ENCODE peak calls at places on chromosome 15, in five cellular contexts. B is A549, C is GM12878, P is K562, L is HepG2. M is an unnamed sample.

GRCh38 chr15:78175333-78175732 is 26.2 kb downstream of the IDH3A start:
- DNase-seq in B (no peak), C (no peak), P (no peak), L (no peak), M (no peak)

GRCh38 chr15:100261302-100262240 is 80.2 kb downstream of the ADAMTS17 start:
- DNase-seq in B (no peak), C (no peak), P (no peak), L (no peak), M (peak)

GRCh38 chr15:48002772-48003171 is 118.0 kb upstream of the SLC24A5 start:
- DNase-seq in B (no peak), C (no peak), P (no peak), L (no peak), M (no peak)

GRCh38 chr15:40087991-40088928 is 20.4 kb downstream of the BMF start:
- DNase-seq in B (no peak), C (no peak), P (no peak), L (peak), M (no peak)

GRCh38 chr15:57502116-57502515 is 89.6 kb upstream of the MYZAP start:
- DNase-seq in B (no peak), C (no peak), P (no peak), L (no peak), M (no peak)

GRCh38 chr15:80844011-80844732 is 65.0 kb downstream of the CEMIP start:
- DNase-seq in B (no peak), C (no peak), P (no peak), L (peak), M (no peak)

GRCh38 chr15:101625169-101625568 is 27.0 kb downstream of the TM2D3 start:
- DNase-seq in B (no peak), C (no peak), P (no peak), L (no peak), M (no peak)

GRCh38 chr15:78726870-78727551 is 84.3 kb downstream of the ADAMTS7 start:
- DNase-seq in B (peak), C (no peak), P (peak), L (peak), M (no peak)

GRCh38 chr15:86649277-86649676 is 569.6 kb downstream of the AGBL1 start:
- DNase-seq in B (no peak), C (no peak), P (no peak), L (no peak), M (no peak)

GRCh38 chr15:45441036-45441435 is 62.7 kb upstream of the GATM start:
- DNase-seq in B (no peak), C (no peak), P (no peak), L (no peak), M (no peak)

GRCh38 chr15:67248106-67248505 is 6.4 kb downstream of the AAGAB start:
- DNase-seq in B (no peak), C (no peak), P (no peak), L (no peak), M (no peak)

GRCh38 chr15:79314186-79314585 is 3.3 kb downstream of the TMED3 start:
- DNase-seq in B (no peak), C (no peak), P (no peak), L (no peak), M (no peak)

GRCh38 chr15:39188314-39188713 is 392.6 kb upstream of the THBS1 start:
- DNase-seq in B (no peak), C (no peak), P (no peak), L (no peak), M (no peak)

GRCh38 chr15:58399737-58400136 is 32.1 kb upstream of the LIPC start:
- DNase-seq in B (no peak), C (no peak), P (no peak), L (no peak), M (no peak)

DNA sequence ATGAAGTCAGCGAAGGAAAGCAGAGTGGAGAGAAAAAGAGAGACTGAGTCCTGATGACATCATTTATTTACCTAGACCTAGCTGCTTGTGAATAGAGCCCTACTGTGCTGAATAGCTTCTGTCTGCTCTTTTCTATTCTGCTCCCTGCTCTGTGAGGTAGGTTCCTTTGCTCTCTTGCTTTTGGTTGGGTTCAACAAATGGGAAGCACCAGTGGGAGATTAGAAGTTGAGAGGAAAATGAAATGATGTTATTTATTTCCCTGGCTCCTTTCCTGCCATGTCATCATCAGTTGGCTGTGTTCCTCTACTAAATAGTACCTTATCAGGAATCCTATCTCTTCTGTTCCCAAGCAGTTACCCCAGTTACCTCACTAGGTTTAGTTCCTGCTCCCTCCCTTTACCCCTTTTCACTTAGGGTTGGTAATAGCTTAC is 23.5 kb downstream of the DTWD1 start:
- DNase-seq in B (no peak), C (no peak), P (no peak), L (no peak), M (no peak)
- TF ChIP-seq HDAC2 in B (no peak), C (no peak), P (no peak), L (no peak), M (no peak)

DNA sequence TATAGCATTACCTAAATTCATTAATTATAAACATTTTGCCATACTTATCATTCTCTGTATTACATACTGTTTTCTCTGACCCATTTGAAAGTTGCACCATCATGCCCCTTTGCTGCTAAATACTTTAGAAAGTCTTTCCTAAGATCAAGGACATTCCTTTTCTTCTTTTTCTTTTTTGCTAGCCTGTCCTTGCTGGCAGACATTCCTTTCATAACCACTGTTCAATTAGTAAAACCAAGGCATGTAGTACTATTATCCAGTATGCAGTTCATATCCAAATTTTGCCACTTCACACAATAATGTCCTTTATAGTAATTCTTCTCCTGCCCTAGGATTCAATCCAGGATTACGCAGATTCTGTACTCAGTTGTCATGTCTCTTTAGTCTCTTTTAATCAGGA is 321.0 kb upstream of the C2CD4B start:
- DNase-seq in B (no peak), C (no peak), P (no peak), L (no peak), M (no peak)
- TF ChIP-seq HDAC2 in B (no peak), C (no peak), P (no peak), L (no peak), M (no peak)

GRCh38 chr15:64381000-64381751 is at the start of gene PCLAF:
- DNase-seq in B (peak), C (peak), P (peak), L (peak), M (peak)
- TF ChIP-seq HDAC2 in B (no peak), C (no peak), P (peak), L (peak), M (no peak)

GRCh38 chr15:44231842-44232241 is 36.8 kb upstream of the FRMD5 start:
- DNase-seq in B (no peak), C (no peak), P (no peak), L (no peak), M (no peak)

GRCh38 chr15:44222478-44222877 is 27.4 kb upstream of the FRMD5 start:
- DNase-seq in B (no peak), C (no peak), P (no peak), L (no peak), M (no peak)

DNA sequence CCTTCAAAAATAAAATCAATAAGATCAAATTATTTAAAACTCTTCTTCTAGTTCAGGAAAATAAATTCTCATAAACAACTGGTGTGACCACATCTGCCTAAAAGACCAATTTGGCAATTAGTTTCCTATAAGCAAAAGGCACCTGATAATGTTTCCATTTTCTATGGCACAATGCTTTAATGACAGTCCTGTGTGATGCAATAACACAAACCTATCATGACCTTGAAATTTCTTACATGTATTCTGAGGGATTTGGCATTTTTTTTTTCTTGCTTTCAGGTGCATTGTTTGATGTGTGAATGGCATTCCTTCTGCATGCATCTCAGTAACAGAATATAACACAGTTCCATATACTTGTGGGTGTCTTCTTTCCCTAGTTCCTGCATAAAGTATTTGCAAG is 32.5 kb upstream of the FRMD5 start:
- DNase-seq in B (no peak), C (no peak), P (no peak), L (peak), M (no peak)
- TF ChIP-seq HDAC2 in B (no peak), C (no peak), P (no peak), L (no peak), M (no peak)

GRCh38 chr15:94451461-94451860 is 220.1 kb downstream of the MCTP2 start:
- DNase-seq in B (no peak), C (no peak), P (no peak), L (no peak), M (no peak)
- TF ChIP-seq HDAC2 in B (no peak), C (no peak), P (no peak), L (no peak), M (no peak)